ENCODE peak calls at places on chromosomes 4 and X, in seven cellular contexts. F is body of pancreas, K is foreskin fibroblast, P is fibroblast of pulmonary artery, C is foreskin keratinocyte, U is endothelial cell, E is dorsolateral prefrontal cortex. X is an unnamed sample.
A peak's percentile ranks its signal among the peaks of the same experiment; 100 is the strongest.

GRCh38 chrX:118595501-118596042 is 100.0 kb downstream of the DOCK11 start:
- DNase-seq in F (no peak), K (no peak), P (no peak), C (no peak), U (no peak), E (no peak), X (no peak)

GRCh38 chr4:8540072-8540471 is 40.1 kb upstream of the GPR78 start:
- DNase-seq in F (no peak), K (peak; percentile 10), P (no peak), C (no peak), U (no peak), E (no peak), X (no peak)

GRCh38 chr4:25938251-25939186 is 24.5 kb downstream of the SMIM20 start:
- DNase-seq in F (peak; percentile 36), K (peak; percentile 94), P (peak; percentile 53), C (peak; percentile 41), U (no peak), E (no peak), X (peak; percentile 29)

GRCh38 chr4:130110760-130111159 is 1014.8 kb downstream of the C4orf33 start:
- DNase-seq in F (no peak), K (no peak), P (no peak), C (no peak), U (no peak), E (no peak), X (no peak)

GRCh38 chrX:110745288-110745687 is 50.3 kb downstream of the CHRDL1 start:
- DNase-seq in F (no peak), K (no peak), P (no peak), C (no peak), U (no peak), E (no peak), X (no peak)

GRCh38 chr4:7330031-7330596 is 104.6 kb downstream of the PSAPL1 start:
- DNase-seq in F (no peak), K (no peak), P (no peak), C (no peak), U (no peak), E (no peak), X (no peak)

GRCh38 chr4:66906314-66906713 is 639.0 kb downstream of the CENPC start:
- DNase-seq in F (no peak), K (no peak), P (no peak), C (no peak), U (no peak), E (no peak), X (no peak)

GRCh38 chr4:59200992-59201391 is 1999.1 kb upstream of the ADGRL3 start:
- DNase-seq in F (no peak), K (no peak), P (no peak), C (peak; percentile 2), U (no peak), E (no peak), X (no peak)

GRCh38 chr4:119020158-119020557 is 115.5 kb upstream of the MYOZ2 start:
- DNase-seq in F (no peak), K (peak; percentile 64), P (peak; percentile 31), C (no peak), U (no peak), E (no peak), X (no peak)

GRCh38 chr4:64146030-64146429 is 263.2 kb downstream of the TECRL start:
- DNase-seq in F (no peak), K (no peak), P (no peak), C (no peak), U (no peak), E (no peak), X (no peak)

GRCh38 chr4:10554694-10555093 is 97.5 kb upstream of the ZNF518B start:
- DNase-seq in F (peak; percentile 56), K (peak; percentile 81), P (peak; percentile 86), C (peak; percentile 51), U (peak; percentile 67), E (no peak), X (peak; percentile 48)

GRCh38 chr4:99808260-99808857 is 8.3 kb upstream of the DAPP1 start:
- DNase-seq in F (peak; percentile 70), K (peak; percentile 38), P (peak; percentile 54), C (no peak), U (peak; percentile 77), E (no peak), X (peak; percentile 77)

GRCh38 chrX:24341795-24342194 is 18.6 kb upstream of the SUPT20HL1 start:
- DNase-seq in F (no peak), K (peak; percentile 66), P (peak; percentile 54), C (peak; percentile 46), U (no peak), E (no peak), X (no peak)

GRCh38 chrX:115491766-115492165 is 69.2 kb upstream of the PLS3 start:
- DNase-seq in F (no peak), K (no peak), P (peak; percentile 37), C (no peak), U (no peak), E (no peak), X (no peak)

GRCh38 chrX:47683171-47684145 is 24.5 kb upstream of the UXT start:
- DNase-seq in F (no peak), K (no peak), P (no peak), C (no peak), U (no peak), E (no peak), X (no peak)

GRCh38 chr4:68074397-68074796 is 55.3 kb downstream of the TMPRSS11F start:
- DNase-seq in F (no peak), K (no peak), P (peak; percentile 10), C (peak; percentile 84), U (no peak), E (no peak), X (no peak)

GRCh38 chrX:101749436-101749835 is 89.8 kb upstream of the ARMCX2 start:
- DNase-seq in F (no peak), K (peak; percentile 3), P (no peak), C (no peak), U (no peak), E (no peak), X (no peak)

GRCh38 chrX:48540480-48540879 is 966 bp downstream of the TBC1D25 start:
- DNase-seq in F (no peak), K (no peak), P (no peak), C (no peak), U (no peak), E (no peak), X (no peak)

GRCh38 chr4:110624016-110624770 is 1.3 kb upstream of the PITX2 start:
- DNase-seq in F (no peak), K (no peak), P (no peak), C (peak; percentile 36), U (no peak), E (no peak), X (no peak)

GRCh38 chrX:68018248-68019203 is 414.8 kb downstream of the OPHN1 start:
- DNase-seq in F (no peak), K (peak; percentile 44), P (peak; percentile 40), C (peak; percentile 4), U (peak; percentile 22), E (no peak), X (peak; percentile 51)

GRCh38 chr4:16048639-16049448 is 35.0 kb downstream of the PROM1 start:
- DNase-seq in F (no peak), K (no peak), P (no peak), C (no peak), U (no peak), E (no peak), X (no peak)

GRCh38 chrX:111003118-111003517 is 92.9 kb upstream of the PAK3 start:
- DNase-seq in F (no peak), K (no peak), P (no peak), C (no peak), U (no peak), E (no peak), X (no peak)

GRCh38 chr4:23266401-23266800 is 573.7 kb downstream of the GBA3 start:
- DNase-seq in F (no peak), K (no peak), P (no peak), C (no peak), U (no peak), E (no peak), X (no peak)

GRCh38 chrX:72100824-72101351 is 30.8 kb downstream of the RTL5 start:
- DNase-seq in F (peak; percentile 43), K (no peak), P (no peak), C (no peak), U (no peak), E (no peak), X (no peak)

GRCh38 chr4:171813195-171813955 is at the start of gene GALNTL6:
- DNase-seq in F (no peak), K (peak; percentile 56), P (peak; percentile 3), C (no peak), U (peak; percentile 33), E (no peak), X (peak; percentile 60)

GRCh38 chr4:70754990-70755688 is 33.4 kb downstream of the RUFY3 start:
- DNase-seq in F (no peak), K (no peak), P (no peak), C (no peak), U (no peak), E (no peak), X (no peak)

GRCh38 chr4:184400375-184400870 is 73.9 kb downstream of the IRF2 start:
- DNase-seq in F (peak; percentile 30), K (peak; percentile 89), P (peak; percentile 97), C (peak; percentile 90), U (no peak), E (no peak), X (no peak)
- TF ChIP-seq CTCF in F (peak; percentile 12), K (peak; percentile 36), P (peak; percentile 47), C (peak; percentile 54), U (no peak), E (no peak), X (no peak)

GRCh38 chr4:124202106-124202505 is 510.4 kb downstream of the ANKRD50 start:
- DNase-seq in F (peak; percentile 33), K (peak; percentile 56), P (peak; percentile 69), C (peak; percentile 36), U (no peak), E (no peak), X (no peak)
- TF ChIP-seq CTCF in F (peak; percentile 23), K (peak; percentile 15), P (peak; percentile 51), C (peak; percentile 30), U (no peak), E (no peak), X (no peak)

GRCh38 chr4:73345399-73345975 is 58.6 kb upstream of the ALB start:
- DNase-seq in F (peak; percentile 14), K (no peak), P (no peak), C (no peak), U (no peak), E (no peak), X (no peak)

GRCh38 chr4:73344106-73344505 is 60.0 kb upstream of the ALB start:
- DNase-seq in F (no peak), K (no peak), P (no peak), C (no peak), U (no peak), E (no peak), X (no peak)

GRCh38 chr4:73335717-73336116 is 68.4 kb upstream of the ALB start:
- DNase-seq in F (no peak), K (no peak), P (no peak), C (no peak), U (no peak), E (no peak), X (peak; percentile 24)

GRCh38 chr4:73343432-73343831 is 60.7 kb upstream of the ALB start:
- DNase-seq in F (no peak), K (peak; percentile 2), P (no peak), C (no peak), U (no peak), E (no peak), X (no peak)

GRCh38 chr4:73341454-73341853 is 62.6 kb upstream of the ALB start:
- DNase-seq in F (peak; percentile 76), K (peak; percentile 56), P (peak; percentile 80), C (peak; percentile 63), U (peak; percentile 50), E (no peak), X (peak; percentile 38)
- TF ChIP-seq CTCF in F (peak; percentile 91), K (peak; percentile 50), P (peak; percentile 73), C (peak; percentile 84), U (peak; percentile 27), E (peak; percentile 56), X (peak; percentile 54)

GRCh38 chr4:17934286-17934685 is 87.3 kb downstream of the LCORL start:
- DNase-seq in F (no peak), K (peak; percentile 17), P (peak; percentile 27), C (no peak), U (no peak), E (no peak), X (no peak)
- TF ChIP-seq CTCF in F (peak; percentile 11), K (no peak), P (peak; percentile 22), C (peak; percentile 56), U (no peak), E (peak; percentile 28), X (no peak)

X was measured in glutamatergic neuron.